ENCODE peak calls at places on chromosomes 16 and 17, in five cellular contexts. One of them, this sample, is unnamed.

GRCh38 chr16:19926449-19927390 is 42.1 kb upstream of the GPRC5B start:
- DNase-seq in frontal cortex: no peak
- DNase-seq in NCI-H1092 treated with DMSO at 0.1 percent for 48 hours: no peak
- DNase-seq in NCI-H524 treated with DMSO at 0.1 percent for 48 hours: no peak
- DNase-seq in ACHN: peak; percentile 63
- DNase-seq in this sample: no peak

GRCh38 chr16:67431805-67432476 is 1.0 kb downstream of the HSD11B2 start:
- DNase-seq in NCI-H524 treated with DMSO at 0.1 percent for 48 hours: no peak
- DNase-seq in ACHN: no peak
- DNase-seq in NCI-H1092 treated with DMSO at 0.1 percent for 48 hours: peak; percentile 47
- DNase-seq in frontal cortex: no peak
- DNase-seq in this sample: no peak

GRCh38 chr17:7922499-7923289 is 6.6 kb upstream of the RNF227 start:
- DNase-seq in ACHN: peak; percentile 79
- DNase-seq in frontal cortex: peak; percentile 83
- DNase-seq in NCI-H1092 treated with DMSO at 0.1 percent for 48 hours: no peak
- DNase-seq in NCI-H524 treated with DMSO at 0.1 percent for 48 hours: no peak
- DNase-seq in this sample: peak; percentile 66

GRCh38 chr17:73371285-73371684 is 59.5 kb upstream of the CDC42EP4 start:
- DNase-seq in NCI-H524 treated with DMSO at 0.1 percent for 48 hours: no peak
- DNase-seq in ACHN: peak; percentile 97
- DNase-seq in NCI-H1092 treated with DMSO at 0.1 percent for 48 hours: no peak
- DNase-seq in frontal cortex: no peak
- DNase-seq in this sample: no peak

GRCh38 chr16:56632160-56632847 is at the start of gene MT1M:
- DNase-seq in frontal cortex: peak; percentile 59
- DNase-seq in NCI-H1092 treated with DMSO at 0.1 percent for 48 hours: no peak
- DNase-seq in ACHN: peak; percentile 71
- DNase-seq in NCI-H524 treated with DMSO at 0.1 percent for 48 hours: no peak
- DNase-seq in this sample: peak; percentile 28

GRCh38 chr17:34171245-34171818 is 83.8 kb upstream of the CCL2 start:
- DNase-seq in ACHN: peak; percentile 66
- DNase-seq in frontal cortex: peak; percentile 40
- DNase-seq in NCI-H1092 treated with DMSO at 0.1 percent for 48 hours: peak; percentile 13
- DNase-seq in NCI-H524 treated with DMSO at 0.1 percent for 48 hours: no peak
- DNase-seq in this sample: no peak

GRCh38 chr17:7781467-7781866 is 52.5 kb upstream of the KDM6B start:
- DNase-seq in NCI-H524 treated with DMSO at 0.1 percent for 48 hours: no peak
- DNase-seq in NCI-H1092 treated with DMSO at 0.1 percent for 48 hours: no peak
- DNase-seq in ACHN: peak; percentile 92
- DNase-seq in frontal cortex: no peak
- DNase-seq in this sample: no peak

GRCh38 chr17:6577686-6578263 is 21.4 kb upstream of the PITPNM3 start:
- DNase-seq in NCI-H524 treated with DMSO at 0.1 percent for 48 hours: no peak
- DNase-seq in frontal cortex: no peak
- DNase-seq in NCI-H1092 treated with DMSO at 0.1 percent for 48 hours: no peak
- DNase-seq in ACHN: no peak
- DNase-seq in this sample: no peak

GRCh38 chr16:80931985-80932720 is 74.5 kb downstream of the CMC2 start:
- DNase-seq in NCI-H1092 treated with DMSO at 0.1 percent for 48 hours: peak; percentile 82
- DNase-seq in frontal cortex: peak; percentile 73
- DNase-seq in ACHN: peak; percentile 60
- DNase-seq in NCI-H524 treated with DMSO at 0.1 percent for 48 hours: no peak
- DNase-seq in this sample: peak; percentile 81

GRCh38 chr17:48037036-48037881 is at the start of gene COPZ2:
- DNase-seq in frontal cortex: no peak
- DNase-seq in NCI-H524 treated with DMSO at 0.1 percent for 48 hours: no peak
- DNase-seq in ACHN: peak; percentile 56
- DNase-seq in NCI-H1092 treated with DMSO at 0.1 percent for 48 hours: no peak
- DNase-seq in this sample: no peak

GRCh38 chr17:46978489-46979022 is 497 bp downstream of the RPRML start:
- DNase-seq in ACHN: no peak
- DNase-seq in frontal cortex: no peak
- DNase-seq in NCI-H1092 treated with DMSO at 0.1 percent for 48 hours: no peak
- DNase-seq in NCI-H524 treated with DMSO at 0.1 percent for 48 hours: no peak
- DNase-seq in this sample: no peak

GRCh38 chr16:12381662-12382061 is 405.1 kb downstream of the SNX29 start:
- DNase-seq in NCI-H1092 treated with DMSO at 0.1 percent for 48 hours: no peak
- DNase-seq in ACHN: no peak
- DNase-seq in frontal cortex: no peak
- DNase-seq in NCI-H524 treated with DMSO at 0.1 percent for 48 hours: no peak
- DNase-seq in this sample: no peak

GRCh38 chr17:29744121-29744520 is 121.4 kb upstream of the CORO6 start:
- DNase-seq in NCI-H524 treated with DMSO at 0.1 percent for 48 hours: no peak
- DNase-seq in ACHN: no peak
- DNase-seq in frontal cortex: no peak
- DNase-seq in NCI-H1092 treated with DMSO at 0.1 percent for 48 hours: no peak
- DNase-seq in this sample: no peak

GRCh38 chr17:63762106-63763078 is 11.0 kb downstream of the CCDC47 start:
- DNase-seq in NCI-H1092 treated with DMSO at 0.1 percent for 48 hours: no peak
- DNase-seq in ACHN: no peak
- DNase-seq in NCI-H524 treated with DMSO at 0.1 percent for 48 hours: no peak
- DNase-seq in frontal cortex: no peak
- DNase-seq in this sample: no peak

GRCh38 chr17:44820631-44821196 is 9.4 kb downstream of the GJC1 start:
- DNase-seq in NCI-H524 treated with DMSO at 0.1 percent for 48 hours: peak; percentile 90
- DNase-seq in NCI-H1092 treated with DMSO at 0.1 percent for 48 hours: peak; percentile 83
- DNase-seq in ACHN: peak; percentile 86
- DNase-seq in frontal cortex: no peak
- DNase-seq in this sample: no peak

GRCh38 chr16:70634861-70635260 is 11.5 kb upstream of the IL34 start:
- DNase-seq in ACHN: no peak
- DNase-seq in NCI-H1092 treated with DMSO at 0.1 percent for 48 hours: no peak
- DNase-seq in NCI-H524 treated with DMSO at 0.1 percent for 48 hours: no peak
- DNase-seq in frontal cortex: no peak
- DNase-seq in this sample: no peak

GRCh38 chr17:45869676-45870341 is 24.5 kb upstream of the MAPT start:
- DNase-seq in NCI-H524 treated with DMSO at 0.1 percent for 48 hours: no peak
- DNase-seq in NCI-H1092 treated with DMSO at 0.1 percent for 48 hours: no peak
- DNase-seq in frontal cortex: no peak
- DNase-seq in ACHN: no peak
- DNase-seq in this sample: no peak

GRCh38 chr16:84323626-84324025 is 28.9 kb downstream of the WFDC1 start:
- DNase-seq in frontal cortex: no peak
- DNase-seq in NCI-H1092 treated with DMSO at 0.1 percent for 48 hours: no peak
- DNase-seq in NCI-H524 treated with DMSO at 0.1 percent for 48 hours: no peak
- DNase-seq in ACHN: no peak
- DNase-seq in this sample: no peak

GRCh38 chr16:1706386-1707192 is 594 bp downstream of the MAPK8IP3 start:
- DNase-seq in ACHN: peak; percentile 55
- DNase-seq in NCI-H1092 treated with DMSO at 0.1 percent for 48 hours: no peak
- DNase-seq in frontal cortex: peak; percentile 52
- DNase-seq in NCI-H524 treated with DMSO at 0.1 percent for 48 hours: no peak
- DNase-seq in this sample: no peak

GRCh38 chr16:85506358-85506911 is 106.7 kb upstream of the GSE1 start:
- DNase-seq in ACHN: no peak
- DNase-seq in frontal cortex: no peak
- DNase-seq in NCI-H524 treated with DMSO at 0.1 percent for 48 hours: no peak
- DNase-seq in NCI-H1092 treated with DMSO at 0.1 percent for 48 hours: no peak
- DNase-seq in this sample: no peak

GRCh38 chr16:1923299-1924034 is 5.3 kb upstream of the HS3ST6 start:
- DNase-seq in NCI-H1092 treated with DMSO at 0.1 percent for 48 hours: no peak
- DNase-seq in ACHN: no peak
- DNase-seq in frontal cortex: no peak
- DNase-seq in NCI-H524 treated with DMSO at 0.1 percent for 48 hours: peak; percentile 68
- DNase-seq in this sample: no peak

GRCh38 chr16:68083861-68084503 is 1.2 kb upstream of the NFATC3 start:
- DNase-seq in frontal cortex: no peak
- DNase-seq in NCI-H1092 treated with DMSO at 0.1 percent for 48 hours: no peak
- DNase-seq in ACHN: no peak
- DNase-seq in NCI-H524 treated with DMSO at 0.1 percent for 48 hours: no peak
- DNase-seq in this sample: no peak

GRCh38 chr16:66295191-66295590 is 71.3 kb upstream of the CDH5 start:
- DNase-seq in NCI-H524 treated with DMSO at 0.1 percent for 48 hours: no peak
- DNase-seq in ACHN: no peak
- DNase-seq in frontal cortex: no peak
- DNase-seq in NCI-H1092 treated with DMSO at 0.1 percent for 48 hours: no peak
- DNase-seq in this sample: no peak

GRCh38 chr16:637081-638018 is 1.2 kb upstream of the METTL26 start:
- DNase-seq in NCI-H524 treated with DMSO at 0.1 percent for 48 hours: peak; percentile 71
- DNase-seq in frontal cortex: peak; percentile 100
- DNase-seq in NCI-H1092 treated with DMSO at 0.1 percent for 48 hours: no peak
- DNase-seq in ACHN: peak; percentile 85
- DNase-seq in this sample: peak; percentile 10

GRCh38 chr17:72890711-72891110 is 201.8 kb downstream of the SLC39A11 start:
- DNase-seq in NCI-H1092 treated with DMSO at 0.1 percent for 48 hours: no peak
- DNase-seq in ACHN: peak; percentile 14
- DNase-seq in NCI-H524 treated with DMSO at 0.1 percent for 48 hours: no peak
- DNase-seq in frontal cortex: no peak
- DNase-seq in this sample: no peak

GRCh38 chr17:18015603-18016002 is 23.4 kb downstream of the ATPAF2 start:
- DNase-seq in frontal cortex: no peak
- DNase-seq in NCI-H524 treated with DMSO at 0.1 percent for 48 hours: peak; percentile 87
- DNase-seq in NCI-H1092 treated with DMSO at 0.1 percent for 48 hours: no peak
- DNase-seq in ACHN: no peak
- DNase-seq in this sample: no peak

GRCh38 chr16:4323845-4324478 is 8.1 kb downstream of the GLIS2 start:
- DNase-seq in frontal cortex: peak; percentile 75
- DNase-seq in NCI-H524 treated with DMSO at 0.1 percent for 48 hours: no peak
- DNase-seq in ACHN: peak; percentile 35
- DNase-seq in NCI-H1092 treated with DMSO at 0.1 percent for 48 hours: no peak
- DNase-seq in this sample: no peak